ENCODE peak calls at places on chromosome 2, in six cellular contexts. B is GM12865, Z is AG09309, I is neural crest cell, Y is body of pancreas, D is AG09319. P is an unnamed sample.

GRCh38 chr2:97816411-97816810 is 103.0 kb downstream of the ZAP70 start:
- DNase-seq in B (no peak), Z (no peak), I (no peak), Y (no peak), D (no peak), P (peak)

GRCh38 chr2:220071716-220072115 is 444.3 kb downstream of the SLC4A3 start:
- DNase-seq in B (no peak), Z (no peak), I (no peak), Y (no peak), D (no peak), P (peak)

GRCh38 chr2:195741191-195741590 is 84.2 kb downstream of the SLC39A10 start:
- DNase-seq in B (no peak), Z (no peak), I (no peak), Y (no peak), D (no peak), P (no peak)

GRCh38 chr2:181777654-181778053 is 97.3 kb upstream of the NEUROD1 start:
- DNase-seq in B (no peak), Z (no peak), I (no peak), Y (no peak), D (no peak), P (no peak)

GRCh38 chr2:142218471-142218870 is 87.7 kb upstream of the LRP1B start:
- DNase-seq in B (no peak), Z (no peak), I (no peak), Y (no peak), D (no peak), P (no peak)

GRCh38 chr2:175871949-175872348 is 130.1 kb downstream of the LNPK start:
- DNase-seq in B (no peak), Z (no peak), I (no peak), Y (no peak), D (no peak), P (no peak)

GRCh38 chr2:165197346-165197745 is 6.5 kb downstream of the SCN3A start:
- DNase-seq in B (no peak), Z (no peak), I (no peak), Y (no peak), D (no peak), P (no peak)

GRCh38 chr2:61510674-61511671 is 27.2 kb downstream of the XPO1 start:
- DNase-seq in B (no peak), Z (no peak), I (no peak), Y (no peak), D (no peak), P (no peak)

GRCh38 chr2:130393318-130393910 is 37.6 kb downstream of the PTPN18 start:
- DNase-seq in B (no peak), Z (no peak), I (no peak), Y (no peak), D (no peak), P (no peak)

GRCh38 chr2:54628957-54629356 is 94.5 kb upstream of the EML6 start:
- DNase-seq in B (no peak), Z (no peak), I (no peak), Y (no peak), D (no peak), P (no peak)

GRCh38 chr2:157216421-157216965 is 41.0 kb upstream of the GALNT5 start:
- DNase-seq in B (no peak), Z (no peak), I (no peak), Y (no peak), D (no peak), P (no peak)

GRCh38 chr2:30226144-30227032 is 4.9 kb upstream of the LBH start:
- DNase-seq in B (peak), Z (no peak), I (no peak), Y (no peak), D (no peak), P (no peak)

GRCh38 chr2:124339709-124340108 is 314.6 kb downstream of the CNTNAP5 start:
- DNase-seq in B (no peak), Z (no peak), I (no peak), Y (no peak), D (no peak), P (no peak)

GRCh38 chr2:33392366-33392765 is 84.1 kb upstream of the RASGRP3 start:
- DNase-seq in B (peak), Z (no peak), I (no peak), Y (no peak), D (no peak), P (no peak)

GRCh38 chr2:72141032-72141645 is 6.5 kb downstream of the CYP26B1 start:
- DNase-seq in B (no peak), Z (no peak), I (no peak), Y (peak), D (no peak), P (no peak)

GRCh38 chr2:16118611-16119590 is 178.6 kb downstream of the MYCN start:
- DNase-seq in B (no peak), Z (no peak), I (no peak), Y (no peak), D (no peak), P (no peak)

GRCh38 chr2:58215429-58215828 is 25.7 kb downstream of the FANCL start:
- DNase-seq in B (no peak), Z (no peak), I (no peak), Y (no peak), D (no peak), P (no peak)

GRCh38 chr2:6992821-6993228 is 75.6 kb downstream of the RNF144A start:
- DNase-seq in B (no peak), Z (no peak), I (no peak), Y (no peak), D (no peak), P (no peak)

GRCh38 chr2:213763358-213763757 is 479.1 kb downstream of the SPAG16 start:
- DNase-seq in B (no peak), Z (no peak), I (no peak), Y (no peak), D (no peak), P (no peak)

GRCh38 chr2:213764849-213765248 is 480.6 kb downstream of the SPAG16 start:
- DNase-seq in B (no peak), Z (no peak), I (no peak), Y (no peak), D (no peak), P (no peak)

GRCh38 chr2:213766062-213766461 is 481.8 kb downstream of the SPAG16 start:
- DNase-seq in B (peak), Z (no peak), I (no peak), Y (no peak), D (no peak), P (no peak)

GRCh38 chr2:213766465-213766891 is 482.2 kb downstream of the SPAG16 start:
- DNase-seq in B (peak), Z (no peak), I (no peak), Y (no peak), D (no peak), P (peak)

DNA sequence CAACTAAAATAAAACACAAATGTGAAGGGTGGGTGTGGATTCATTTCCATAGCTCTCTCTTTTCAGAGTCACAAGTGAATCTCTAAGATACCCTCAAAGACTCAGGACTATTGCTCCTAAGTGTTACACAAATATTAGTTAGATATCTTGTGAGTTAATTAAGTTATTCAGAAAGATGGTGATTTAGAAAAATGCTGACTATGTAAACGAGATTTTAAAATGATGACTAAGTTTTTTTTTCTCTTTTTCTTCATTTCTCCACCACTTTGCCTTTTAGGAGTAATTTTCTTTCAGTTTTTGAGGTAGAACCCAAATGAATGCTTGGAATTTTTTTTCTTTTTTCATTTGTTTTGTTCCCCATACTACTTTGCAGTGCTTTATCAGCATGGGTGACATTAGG is 479.7 kb downstream of the SPAG16 start:
- DNase-seq in B (no peak), Z (no peak), I (no peak), Y (no peak), D (no peak), P (no peak)
- TF ChIP-seq CTCF in B (no peak), Z (no peak), I (no peak), Y (no peak), D (no peak), P (no peak)

DNA sequence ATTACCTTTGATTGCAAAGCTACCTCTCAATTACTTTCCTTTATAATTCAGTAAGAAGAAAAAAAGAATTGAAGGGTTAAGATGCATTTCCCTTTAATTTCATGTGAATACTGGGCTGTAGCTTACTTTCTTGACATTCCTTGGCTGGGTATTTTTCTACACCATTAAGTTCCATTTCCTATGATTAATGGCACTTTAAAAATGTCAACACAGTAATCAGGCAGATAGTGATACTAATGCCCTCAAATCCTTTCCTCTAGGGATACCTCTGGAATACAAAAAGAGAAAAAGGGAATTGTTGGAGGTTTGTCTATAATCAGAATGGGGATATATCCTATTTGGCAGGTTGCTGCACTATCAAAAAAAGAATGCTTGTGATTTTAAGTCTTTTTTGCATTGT is 216.9 kb downstream of the SRBD1 start:
- DNase-seq in B (no peak), Z (no peak), I (no peak), Y (no peak), D (no peak), P (no peak)
- TF ChIP-seq CTCF in B (no peak), Z (no peak), I (no peak), Y (no peak), D (no peak), P (no peak)

DNA sequence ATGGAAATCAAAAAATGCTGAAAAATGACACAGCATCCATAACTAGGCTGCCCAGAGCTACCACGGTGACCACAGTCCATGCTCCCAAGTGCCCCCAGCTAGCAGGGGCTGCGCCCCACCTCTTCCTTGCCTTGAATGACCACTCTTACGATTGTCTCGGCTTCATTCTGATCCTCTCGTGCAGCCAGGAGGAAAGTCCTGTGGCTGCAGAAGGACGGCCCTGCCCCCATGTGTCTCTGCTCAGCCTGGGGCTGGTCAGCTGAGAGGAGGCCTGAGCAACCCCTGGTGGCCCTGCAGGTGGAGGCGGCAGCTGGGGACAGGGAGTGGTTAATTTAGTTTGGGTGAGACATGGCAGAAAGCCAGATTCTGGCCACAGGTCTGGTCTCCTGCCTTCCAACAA is 54.3 kb downstream of the KCNF1 start:
- DNase-seq in B (no peak), Z (no peak), I (no peak), Y (no peak), D (no peak), P (no peak)
- TF ChIP-seq CTCF in B (no peak), Z (no peak), I (no peak), Y (no peak), D (no peak), P (no peak)

GRCh38 chr2:158460632-158461297 is 4.0 kb downstream of the PKP4 start:
- DNase-seq in B (peak), Z (no peak), I (no peak), Y (no peak), D (no peak), P (no peak)
- TF ChIP-seq CTCF in B (no peak), Z (peak), I (peak), Y (no peak), D (peak), P (peak)

P was measured in HFFc6.